ENCODE peak calls at places on chromosomes 12 and 14, in four cellular contexts. H, E, A and O are unnamed samples.

GRCh38 chr14:92481386-92481785 is 32.2 kb upstream of the RIN3 start:
- DNase-seq in E (peak; percentile 41), H (no peak), A (no peak), O (no peak)

GRCh38 chr12:65100140-65100539 is 21.0 kb downstream of the WIF1 start:
- DNase-seq in E (peak; percentile 16), H (no peak), A (peak; percentile 45), O (no peak)

GRCh38 chr12:20832911-20833310 is 22.4 kb downstream of the SLCO1B3 start:
- DNase-seq in A (no peak), H (no peak), E (no peak), O (no peak)

GRCh38 chr14:68608235-68608962 is 184.5 kb downstream of the ZFP36L1 start:
- DNase-seq in E (no peak), H (no peak), A (no peak), O (no peak)

GRCh38 chr12:82714427-82714826 is 27.7 kb downstream of the TMTC2 start:
- DNase-seq in A (no peak), H (no peak), E (no peak), O (no peak)

GRCh38 chr14:69107407-69108003 is 45.4 kb downstream of the DCAF5 start:
- DNase-seq in E (peak; percentile 82), A (peak; percentile 68), H (peak; percentile 36), O (peak; percentile 38)

GRCh38 chr12:122040579-122041386 is 19.1 kb downstream of the BCL7A start:
- DNase-seq in H (peak; percentile 52), A (no peak), E (no peak), O (no peak)

GRCh38 chr14:56494167-56494566 is 85.4 kb upstream of the TMEM260 start:
- DNase-seq in H (no peak), E (no peak), A (no peak), O (no peak)

GRCh38 chr12:88207921-88208640 is 66.0 kb downstream of the TMTC3 start:
- DNase-seq in A (no peak), H (no peak), E (peak; percentile 87), O (no peak)

GRCh38 chr14:73267474-73267873 is 30.2 kb downstream of the PAPLN start:
- DNase-seq in E (no peak), H (no peak), A (no peak), O (no peak)

GRCh38 chr12:112506513-112507166 is 87.9 kb downstream of the PTPN11 start:
- DNase-seq in A (no peak), H (no peak), E (no peak), O (no peak)

GRCh38 chr14:77306406-77307098 is 14.1 kb downstream of the POMT2 start:
- DNase-seq in A (peak; percentile 34), H (no peak), E (no peak), O (no peak)

GRCh38 chr12:100970894-100971293 is 176.3 kb downstream of the ANO4 start:
- DNase-seq in E (no peak), H (no peak), A (no peak), O (no peak)

GRCh38 chr12:100976735-100977134 is 182.2 kb downstream of the ANO4 start:
- DNase-seq in H (no peak), E (no peak), A (no peak), O (no peak)

GRCh38 chr12:100974747-100975146 is 180.2 kb downstream of the ANO4 start:
- DNase-seq in H (no peak), E (no peak), A (no peak), O (no peak)
- TF ChIP-seq CTCF in H (no peak), E (no peak), A (no peak), O (no peak)

GRCh38 chr14:39177168-39177545 is 2.1 kb downstream of the PNN start:
- DNase-seq in H (no peak), A (no peak), E (no peak), O (no peak)
- H3K4me3 ChIP-seq in H (peak overlapping the region; percentile 4), A (peak overlapping the region; percentile 85), E (no peak overlapping the region), O (no peak overlapping the region)

GRCh38 chr12:124876171-124876570 is 12.5 kb upstream of the SCARB1 start:
- DNase-seq in H (no peak), A (no peak), E (no peak), O (no peak)
- TF ChIP-seq CTCF in H (no peak), A (no peak), E (no peak), O (no peak)

DNA sequence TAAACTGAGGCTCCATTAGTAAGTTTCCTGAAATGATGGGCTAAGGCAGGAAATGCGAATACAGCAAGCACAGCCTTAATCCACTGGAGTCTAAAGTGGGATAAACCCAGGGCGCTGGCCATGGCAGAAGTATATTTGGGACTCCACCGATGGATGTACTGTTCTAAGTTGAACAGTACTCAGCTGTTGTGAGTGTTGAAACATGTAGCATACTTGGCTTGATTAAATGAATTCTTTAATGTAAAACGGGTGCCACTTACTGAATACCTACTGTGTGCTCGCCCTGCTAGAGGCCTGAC is 1.0 kb downstream of the SSPN start:
- DNase-seq in A (no peak), H (no peak), E (no peak), O (no peak)
- H3K4me3 ChIP-seq in A (peak overlapping the region; percentile 64), H (peak overlapping the region; percentile 74), E (no peak overlapping the region), O (peak overlapping the region; percentile 60)

GRCh38 chr12:102522768-102523167 is 42.4 kb upstream of the IGF1 start:
- DNase-seq in A (no peak), H (no peak), E (no peak), O (no peak)
- TF ChIP-seq CTCF in A (no peak), H (no peak), E (no peak), O (no peak)

GRCh38 chr14:75431011-75431410 is 3.2 kb downstream of the JDP2 start:
- DNase-seq in H (no peak), E (no peak), A (no peak), O (no peak)
- H3K4me3 ChIP-seq in H (peak overlapping the region; percentile 69), E (no peak overlapping the region), A (no peak overlapping the region), O (no peak overlapping the region)